ENCODE peak calls at places on chromosomes 13 and 19, in six cellular contexts. O is Peyer's patch; H is CD8-positive, alpha-beta T cell; Z is thoracic aorta; R is tibial artery; T is lower lobe of right lung. Q is an unnamed sample. For H3K4me1, the result is how much of the 10 kb centered on the place peaks cover.

GRCh38 chr19:29098863-29099481 is 114.0 kb downstream of the UQCRFS1 start:
- DNase-seq in O (peak), H (no peak), R (peak), Z (peak), T (peak), Q (peak)

GRCh38 chr13:24631922-24632321 is 48.3 kb upstream of the ATP12A start:
- DNase-seq in H (no peak), O (no peak), T (no peak), R (no peak), Z (no peak), Q (no peak)

GRCh38 chr13:79225487-79226232 is 180.4 kb downstream of the RBM26 start:
- DNase-seq in Z (no peak), T (no peak), O (no peak), R (no peak), H (no peak), Q (no peak)

GRCh38 chr19:52734893-52735661 is at the start of gene ZNF611:
- DNase-seq in T (peak), H (peak), R (peak), Z (peak), O (peak), Q (peak)

GRCh38 chr19:54576411-54576976 is 2.9 kb downstream of the LILRA2 start:
- DNase-seq in O (no peak), R (no peak), T (no peak), H (no peak), Z (no peak), Q (no peak)

GRCh38 chr19:30223866-30224688 is 148.1 kb upstream of the ZNF536 start:
- DNase-seq in H (no peak), O (no peak), Z (no peak), T (no peak), R (no peak), Q (no peak)

GRCh38 chr13:27971236-27971645 is 2.1 kb upstream of the CDX2 start:
- DNase-seq in R (no peak), H (no peak), O (peak), T (no peak), Z (no peak), Q (peak)

GRCh38 chr13:93361703-93362102 is 135.1 kb downstream of the GPC6 start:
- DNase-seq in O (no peak), H (no peak), R (no peak), Z (no peak), T (no peak), Q (no peak)

GRCh38 chr13:45102136-45102802 is 18.0 kb upstream of the GTF2F2 start:
- DNase-seq in O (no peak), H (no peak), Z (no peak), T (no peak), R (no peak), Q (no peak)

GRCh38 chr13:40780822-40781401 is 8.5 kb upstream of the SLC25A15 start:
- DNase-seq in R (no peak), Z (no peak), T (no peak), H (no peak), O (peak), Q (no peak)

GRCh38 chr13:44396963-44397580 is 23.4 kb downstream of the SERP2 start:
- DNase-seq in T (peak), H (no peak), R (no peak), Z (no peak), O (no peak), Q (no peak)

GRCh38 chr19:58084596-58085347 is 13.3 kb downstream of the ZSCAN18 start:
- DNase-seq in O (no peak), T (no peak), Z (no peak), R (no peak), H (no peak), Q (no peak)

GRCh38 chr19:40641306-40641705 is 40.1 kb downstream of the LTBP4 start:
- DNase-seq in R (no peak), T (no peak), Z (no peak), H (no peak), O (no peak), Q (no peak)

GRCh38 chr13:52195052-52195837 is 35.8 kb upstream of the NEK3 start:
- DNase-seq in R (peak), T (peak), H (peak), O (peak), Z (peak), Q (peak)

GRCh38 chr13:108266316-108266936 is 3.1 kb upstream of the TNFSF13B start:
- DNase-seq in R (no peak), H (no peak), T (no peak), O (no peak), Z (no peak), Q (no peak)

GRCh38 chr19:34171539-34171876 is 796 bp upstream of the LSM14A start:
- DNase-seq in T (no peak), O (no peak), Z (no peak), H (no peak), R (no peak), Q (no peak)

GRCh38 chr13:74040200-74040599 is 94.0 kb downstream of the KLF12 start:
- DNase-seq in R (peak), H (no peak), O (peak), T (no peak), Z (no peak), Q (no peak)

GRCh38 chr13:46124531-46124966 is 19.7 kb upstream of the CPB2 start:
- DNase-seq in O (peak), R (no peak), Z (no peak), H (no peak), T (peak), Q (peak)

GRCh38 chr13:43005460-43006236 is 13.6 kb upstream of the EPSTI1 start:
- DNase-seq in T (no peak), H (no peak), O (no peak), Z (no peak), R (no peak), Q (no peak)

GRCh38 chr13:92716749-92717148 is 509.9 kb upstream of the GPC6 start:
- DNase-seq in H (no peak), O (no peak), T (no peak), Z (no peak), R (no peak), Q (no peak)

GRCh38 chr19:2770055-2771013 is 12.7 kb downstream of the SGTA start:
- DNase-seq in R (no peak), O (no peak), Z (no peak), T (no peak), H (no peak), Q (no peak)

GRCh38 chr13:78660130-78660857 is 1.3 kb upstream of the OBI1 start:
- DNase-seq in O (peak), Z (no peak), T (no peak), R (peak), H (no peak), Q (peak)

GRCh38 chr13:111925146-111925875 is 141.6 kb upstream of the SOX1 start:
- DNase-seq in H (no peak), R (no peak), O (no peak), T (no peak), Z (no peak), Q (no peak)

GRCh38 chr19:5186293-5187050 is 154.1 kb downstream of the PTPRS start:
- DNase-seq in Z (no peak), R (no peak), T (no peak), O (no peak), H (no peak), Q (no peak)

GRCh38 chr19:55434356-55434755 is 8.7 kb downstream of the SHISA7 start:
- DNase-seq in O (no peak), H (no peak), R (no peak), T (no peak), Z (no peak), Q (no peak)

GRCh38 chr13:47000166-47000565 is 103.3 kb upstream of the HTR2A start:
- DNase-seq in R (no peak), H (no peak), O (no peak), T (no peak), Z (no peak), Q (no peak)

GRCh38 chr19:41530761-41531301 is 45.1 kb upstream of the CEACAM21 start:
- DNase-seq in R (no peak), T (no peak), H (no peak), Z (no peak), O (no peak), Q (no peak)

GRCh38 chr13:109220631-109221030 is 565.8 kb downstream of the IRS2 start:
- DNase-seq in T (no peak), O (no peak), Z (no peak), H (no peak), R (no peak), Q (no peak)

GRCh38 chr13:81929988-81930387 is 1589.1 kb upstream of the SPRY2 start:
- DNase-seq in T (no peak), Z (no peak), O (no peak), R (no peak), H (no peak), Q (no peak)

GRCh38 chr13:63117710-63118109 is 1702.1 kb upstream of the PCDH20 start:
- DNase-seq in R (no peak), O (no peak), H (no peak), T (no peak), Z (no peak), Q (no peak)

GRCh38 chr13:74575729-74576125 is 441.5 kb upstream of the KLF12 start:
- DNase-seq in R (peak), O (peak), H (peak), T (peak), Z (peak), Q (peak)

GRCh38 chr19:3278749-3279148 is 54.3 kb downstream of the CELF5 start:
- DNase-seq in H (no peak), O (no peak), R (no peak), T (no peak), Z (no peak), Q (no peak)

GRCh38 chr13:113652404-113653263 is 5.4 kb downstream of the ATP4B start:
- DNase-seq in O (peak), R (peak), H (no peak), T (peak), Z (no peak), Q (no peak)

GRCh38 chr19:50414850-50415660 is 3.7 kb upstream of the SPIB start:
- DNase-seq in T (peak), O (peak), Z (no peak), R (peak), H (peak), Q (peak)

GRCh38 chr13:24141333-24141910 is 19.1 kb upstream of the SPATA13 start:
- DNase-seq in R (no peak), Z (no peak), O (no peak), T (no peak), H (no peak), Q (no peak)

GRCh38 chr13:101447852-101448251 is 4.6 kb upstream of the ITGBL1 start:
- DNase-seq in T (no peak), R (no peak), Z (no peak), H (no peak), O (no peak), Q (no peak)

GRCh38 chr19:29947871-29948270 is 5.8 kb downstream of the URI1 start:
- DNase-seq in R (no peak), H (no peak), Z (no peak), T (no peak), O (no peak), Q (no peak)

GRCh38 chr13:25135896-25136295 is 36.2 kb downstream of the AMER2 start:
- DNase-seq in O (no peak), T (no peak), H (no peak), R (no peak), Z (no peak), Q (no peak)

GRCh38 chr13:95540848-95541247 is 11.7 kb upstream of the CLDN10 start:
- DNase-seq in O (no peak), H (no peak), R (no peak), Z (no peak), T (no peak), Q (no peak)

GRCh38 chr13:93847162-93847561 is 620.6 kb downstream of the GPC6 start:
- DNase-seq in O (no peak), H (no peak), Z (no peak), T (no peak), R (no peak), Q (no peak)

GRCh38 chr13:99698816-99699099 is 197.5 kb downstream of the TM9SF2 start:
- DNase-seq in O (no peak), R (no peak), Z (no peak), H (no peak), T (no peak), Q (no peak)

GRCh38 chr13:99703908-99704307 is 202.6 kb downstream of the TM9SF2 start:
- DNase-seq in T (no peak), H (no peak), R (no peak), Z (no peak), O (no peak), Q (no peak)

GRCh38 chr13:99700468-99700867 is 199.2 kb downstream of the TM9SF2 start:
- DNase-seq in T (no peak), O (no peak), H (no peak), R (no peak), Z (no peak), Q (no peak)

GRCh38 chr13:99704390-99704789 is 203.1 kb downstream of the TM9SF2 start:
- DNase-seq in Z (no peak), R (no peak), H (no peak), T (no peak), O (no peak), Q (no peak)

DNA sequence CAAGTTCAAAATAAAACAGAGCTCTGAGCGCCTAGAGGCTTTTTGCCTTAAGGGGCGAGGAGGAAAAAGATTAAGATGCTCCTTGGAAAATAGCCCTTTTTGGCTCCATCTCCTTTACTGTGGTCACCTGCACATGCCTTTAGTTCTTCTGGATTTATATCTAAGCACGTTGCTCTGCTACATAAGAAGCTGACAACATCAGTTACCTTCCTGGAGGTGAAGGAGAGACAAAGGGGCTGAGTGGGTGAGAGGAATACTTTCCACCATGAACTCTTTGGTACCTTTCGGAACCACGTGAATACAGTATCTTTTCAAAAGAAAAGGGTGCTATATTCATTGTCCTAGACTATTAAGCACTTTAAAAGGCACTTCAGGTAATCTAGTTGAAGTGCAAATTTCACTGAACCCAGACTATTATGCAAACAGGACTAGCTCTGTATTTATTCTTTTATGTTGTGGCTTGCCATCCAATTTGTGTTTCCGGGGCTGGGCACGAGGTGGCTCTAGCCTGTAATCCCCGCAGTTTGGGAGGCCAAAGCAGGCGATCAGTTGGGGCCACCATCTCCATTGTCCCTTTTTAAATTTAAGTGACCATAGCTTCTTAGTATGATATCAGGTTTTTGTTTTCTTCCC is 201.5 kb downstream of the TM9SF2 start:
- DNase-seq in H (no peak), O (no peak), T (no peak), Z (no peak), R (no peak), Q (no peak)
- H3K4me1 ChIP-seq in H (under half), O (under half), T (under half), Z (under half), R (under half), Q (under half)

DNA sequence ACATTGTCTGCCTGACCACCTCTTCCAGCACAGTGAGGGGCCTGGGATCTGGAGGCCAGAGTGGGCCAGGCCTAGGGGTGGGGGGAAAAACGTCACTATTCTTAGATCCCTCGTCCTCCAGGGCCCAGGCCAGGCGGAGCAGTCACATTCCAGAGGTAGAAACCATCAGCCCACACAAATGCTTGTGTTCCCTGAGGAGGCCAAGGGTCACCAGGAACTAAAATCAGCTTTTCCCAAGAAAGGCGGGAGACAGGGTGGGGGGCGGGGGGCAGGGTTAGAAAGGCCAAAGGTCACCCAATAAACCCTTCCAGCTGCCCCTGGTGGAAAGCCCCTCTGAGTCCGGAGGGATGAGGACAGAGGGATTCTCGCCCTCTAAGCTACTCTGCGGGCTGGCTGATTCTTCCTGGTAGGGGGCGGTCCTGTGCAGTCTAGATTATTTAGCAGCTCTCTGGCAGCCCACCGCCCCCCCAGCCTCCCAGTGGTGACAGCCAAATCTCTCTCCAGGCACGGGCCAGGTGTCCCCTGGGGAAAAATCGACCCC is 23.5 kb upstream of the CCL25 start:
- DNase-seq in Z (no peak), H (no peak), O (no peak), R (no peak), T (no peak), Q (no peak)
- TF ChIP-seq CTCF in Z (no peak), H (no peak), O (no peak), R (no peak), T (no peak), Q (no peak)

DNA sequence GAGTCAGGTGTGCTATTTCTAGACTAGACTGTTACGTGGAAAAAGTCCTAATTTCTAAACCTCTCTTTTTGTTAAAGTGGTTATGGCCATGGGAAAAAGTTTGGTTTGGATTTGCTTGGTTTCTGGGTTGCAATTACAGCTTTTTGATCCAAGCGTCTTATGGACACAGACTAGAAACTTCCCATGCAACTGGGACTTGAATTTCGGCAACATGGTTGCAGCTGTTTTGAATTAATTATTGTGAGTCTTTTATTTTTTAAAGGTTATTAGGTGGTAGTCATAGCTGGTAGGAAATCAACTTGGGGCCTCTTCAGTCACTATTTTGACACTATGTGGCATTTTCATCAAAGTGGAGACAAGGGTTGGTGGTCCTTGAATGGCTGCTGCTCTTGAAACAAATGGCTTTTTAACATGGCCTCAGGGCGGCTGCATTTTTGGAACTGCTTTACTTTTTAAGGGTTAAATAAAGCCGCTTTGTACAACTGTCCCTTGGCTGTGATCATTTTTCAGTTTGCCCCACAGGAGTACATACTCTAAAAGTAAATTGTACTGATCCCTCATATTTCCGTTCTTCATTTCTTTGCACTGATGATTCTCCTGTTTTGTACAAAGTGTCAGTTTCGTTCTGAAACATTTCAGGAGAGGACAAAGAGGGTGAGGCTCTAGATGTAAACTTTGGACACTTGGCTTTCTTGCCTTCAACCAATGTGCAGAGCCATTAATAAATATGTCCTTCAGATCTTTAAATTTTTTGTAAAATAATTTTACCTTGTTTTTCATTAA is 15.9 kb downstream of the HNRNPM start:
- DNase-seq in T (no peak), O (peak), R (no peak), H (no peak), Z (no peak), Q (no peak)
- H3K4me3 ChIP-seq in T (peak), O (no peak), R (no peak), H (no peak), Z (peak), Q (no peak)

DNA sequence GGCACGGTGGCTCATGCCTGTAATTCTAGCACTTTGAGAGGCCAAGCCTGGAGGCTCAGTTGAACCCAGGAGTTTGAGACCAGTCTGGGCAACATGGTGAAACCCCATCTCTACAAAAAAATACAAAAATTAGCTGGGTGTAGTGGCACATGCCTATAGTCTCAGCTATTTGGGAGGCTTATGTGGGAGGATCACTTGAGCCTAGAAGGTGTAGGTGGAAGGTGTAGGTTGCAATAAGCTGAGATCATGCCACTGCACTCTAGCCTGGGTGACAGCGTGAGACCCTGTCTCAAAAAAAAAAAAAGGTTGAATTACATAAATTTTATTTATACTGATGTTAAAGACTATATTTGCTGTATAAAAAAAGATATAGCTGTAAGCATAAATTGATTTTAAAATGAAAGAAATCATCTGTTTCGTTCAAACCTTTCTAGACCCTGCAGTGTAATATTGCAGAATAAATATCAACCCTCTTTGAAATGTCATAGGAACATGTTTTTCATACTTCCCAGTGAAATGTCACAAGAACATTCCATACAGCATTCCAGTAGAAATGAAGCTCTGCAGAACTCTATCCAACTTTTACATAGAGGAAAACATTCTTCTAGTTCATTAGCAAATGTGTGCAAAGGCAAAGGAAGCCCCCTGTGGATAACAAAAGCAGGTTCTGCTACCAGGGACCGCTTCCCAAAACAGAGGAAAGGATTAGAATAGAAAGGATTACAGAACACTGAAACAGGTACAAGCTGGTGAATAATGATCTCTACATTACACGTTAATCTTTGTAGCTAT is 76.0 kb downstream of the CAB39L start:
- DNase-seq in H (no peak), Z (no peak), R (no peak), T (no peak), O (no peak), Q (no peak)
- H3K4me1 ChIP-seq in H (under half), Z (under half), R (under half), T (under half), O (under half), Q (under half)

GRCh38 chr19:46404039-46404883 is 9.1 kb downstream of the CCDC8 start:
- DNase-seq in Z (no peak), T (peak), O (peak), R (peak), H (no peak), Q (peak)
- TF ChIP-seq CTCF in Z (peak), T (peak), O (no peak), R (no peak), H (no peak), Q (no peak)

Q was measured in mucosa of descending colon.